ENCODE peak calls at places on chromosomes 13 and 19, in five cellular contexts. X is astrocyte of the spinal cord, D is fibroblast of mammary gland, K is AG04450, C is omental fat pad. H is an unnamed sample.

GRCh38 chr19:40920300-40921004 is 38.4 kb upstream of the CYP2A7 start:
- DNase-seq in X (no peak), K (no peak), D (no peak), C (no peak), H (no peak)

GRCh38 chr19:39390460-39390758 is 497 bp downstream of the PAF1 start:
- DNase-seq in D (peak), K (no peak), X (no peak), C (no peak), H (no peak)

GRCh38 chr13:51222510-51223283 is 499 bp downstream of the FAM124A start:
- DNase-seq in X (no peak), C (no peak), K (no peak), D (no peak), H (no peak)

GRCh38 chr19:44113784-44114390 is 688 bp downstream of the ZNF225 start:
- DNase-seq in K (no peak), D (no peak), X (no peak), C (no peak), H (no peak)

GRCh38 chr19:43774103-43774939 is 6.5 kb downstream of the KCNN4 start:
- DNase-seq in C (no peak), K (no peak), D (peak), X (no peak), H (no peak)

GRCh38 chr13:53048880-53049279 is 20.3 kb downstream of the OLFM4 start:
- DNase-seq in X (no peak), D (no peak), K (no peak), C (no peak), H (no peak)

GRCh38 chr19:57800696-57801095 is 14.0 kb downstream of the ZNF552 start:
- DNase-seq in K (no peak), D (no peak), C (no peak), X (no peak), H (no peak)

GRCh38 chr19:29372921-29373797 is 152.6 kb upstream of the VSTM2B start:
- DNase-seq in D (no peak), K (no peak), C (no peak), X (no peak), H (no peak)

GRCh38 chr13:52393572-52394357 is 12.2 kb downstream of the THSD1 start:
- DNase-seq in D (no peak), K (no peak), X (no peak), C (no peak), H (no peak)

GRCh38 chr19:5624154-5624663 is 1.3 kb downstream of the SAFB start:
- DNase-seq in C (no peak), K (no peak), D (peak), X (peak), H (no peak)

GRCh38 chr13:40190656-40191100 is 475.8 kb downstream of the FOXO1 start:
- DNase-seq in X (peak), C (no peak), K (no peak), D (peak), H (peak)

GRCh38 chr19:52689804-52690394 is 44.9 kb downstream of the ZNF611 start:
- DNase-seq in X (no peak), D (no peak), K (no peak), C (no peak), H (no peak)

GRCh38 chr19:42216653-42217521 is 590 bp downstream of the DEDD2 start:
- DNase-seq in C (no peak), K (no peak), D (peak), X (peak), H (no peak)

GRCh38 chr19:41298327-41298964 is 11.5 kb upstream of the CCDC97 start:
- DNase-seq in X (peak), D (peak), K (peak), C (peak), H (peak)

GRCh38 chr19:30363073-30363472 is 9.1 kb upstream of the ZNF536 start:
- DNase-seq in C (no peak), X (no peak), K (no peak), D (no peak), H (no peak)

GRCh38 chr13:95193509-95194230 is 107.6 kb downstream of the ABCC4 start:
- DNase-seq in D (no peak), X (no peak), C (no peak), K (no peak), H (no peak)

GRCh38 chr13:59103004-59103768 is 1060.5 kb downstream of the DIAPH3 start:
- DNase-seq in X (peak), C (no peak), K (peak), D (peak), H (no peak)

GRCh38 chr13:42420304-42420703 is 148.4 kb downstream of the AKAP11 start:
- DNase-seq in K (no peak), C (no peak), X (no peak), D (no peak), H (no peak)

GRCh38 chr19:57816652-57817051 is 1.9 kb upstream of the ZNF552 start:
- DNase-seq in K (no peak), D (no peak), X (no peak), C (no peak), H (no peak)

GRCh38 chr19:14582894-14583340 is at the start of gene CLEC17A:
- DNase-seq in C (no peak), K (no peak), X (no peak), D (no peak), H (no peak)

H was measured in AG04449.